ENCODE peak calls at places on chromosomes 3 and 15, in nine cellular contexts. V, G, Y, D, T, Q, O, M and B are unnamed samples.

GRCh38 chr3:63625161-63625560 is 27.3 kb upstream of the SNTN start:
- DNase-seq in V (no peak), G (no peak), Y (no peak), D (no peak), T (peak; percentile 59), Q (no peak), O (no peak), M (peak; percentile 95), B (no peak)

GRCh38 chr3:194046995-194047681 is 88.8 kb upstream of the HES1 start:
- DNase-seq in V (no peak), G (peak; percentile 78), Y (peak; percentile 80), D (no peak), T (no peak), Q (peak; percentile 74), O (peak; percentile 80), M (no peak), B (no peak)

GRCh38 chr3:177361042-177361938 is 164.0 kb upstream of the TBL1XR1 start:
- DNase-seq in V (no peak), G (no peak), Y (peak; percentile 79), D (no peak), T (no peak), Q (peak; percentile 70), O (no peak), M (no peak), B (peak; percentile 22)

GRCh38 chr15:49273734-49274318 is 103.8 kb downstream of the GALK2 start:
- DNase-seq in V (no peak), G (no peak), Y (no peak), D (no peak), T (no peak), Q (no peak), O (no peak), M (peak; percentile 13), B (no peak)

GRCh38 chr15:50909044-50909342 is 510 bp downstream of the AP4E1 start:
- DNase-seq in V (peak; percentile 52), G (no peak), Y (no peak), D (no peak), T (no peak), Q (no peak), O (no peak), M (peak; percentile 26), B (no peak)

GRCh38 chr3:24088782-24089181 is 143.7 kb downstream of the NR1D2 start:
- DNase-seq in V (peak; percentile 63), G (no peak), Y (peak; percentile 10), D (peak; percentile 43), T (no peak), Q (no peak), O (no peak), M (peak; percentile 43), B (peak; percentile 51)

GRCh38 chr3:120673116-120673515 is 8.9 kb downstream of the HGD start:
- DNase-seq in V (no peak), G (no peak), Y (no peak), D (no peak), T (no peak), Q (no peak), O (no peak), M (no peak), B (no peak)

GRCh38 chr3:100602506-100603444 is 6.6 kb upstream of the ADGRG7 start:
- DNase-seq in V (no peak), G (no peak), Y (no peak), D (peak; percentile 76), T (no peak), Q (no peak), O (no peak), M (peak; percentile 26), B (no peak)

GRCh38 chr15:48645558-48646330 is at the start of gene FBN1:
- DNase-seq in V (peak; percentile 86), G (peak; percentile 47), Y (peak; percentile 44), D (peak; percentile 90), T (peak; percentile 93), Q (peak; percentile 84), O (peak; percentile 90), M (peak; percentile 95), B (peak; percentile 87)

GRCh38 chr3:128313936-128314335 is 152.8 kb downstream of the DNAJB8 start:
- DNase-seq in V (no peak), G (no peak), Y (no peak), D (no peak), T (no peak), Q (no peak), O (no peak), M (no peak), B (no peak)

GRCh38 chr3:19937459-19938362 is 3.7 kb upstream of the EFHB start:
- DNase-seq in V (peak; percentile 18), G (no peak), Y (no peak), D (no peak), T (no peak), Q (no peak), O (no peak), M (peak; percentile 59), B (no peak)

GRCh38 chr15:75684648-75685047 is 28.0 kb downstream of the CSPG4 start:
- DNase-seq in V (no peak), G (no peak), Y (peak; percentile 38), D (no peak), T (no peak), Q (no peak), O (no peak), M (no peak), B (no peak)

GRCh38 chr15:53359038-53359437 is 400.4 kb downstream of the WDR72 start:
- DNase-seq in V (no peak), G (no peak), Y (no peak), D (no peak), T (no peak), Q (no peak), O (no peak), M (no peak), B (no peak)

GRCh38 chr15:28921925-28922711 is 36.3 kb downstream of the APBA2 start:
- DNase-seq in V (peak; percentile 72), G (no peak), Y (no peak), D (peak; percentile 77), T (no peak), Q (peak; percentile 14), O (peak; percentile 55), M (no peak), B (peak; percentile 88)

GRCh38 chr15:80849308-80849707 is 70.1 kb downstream of the CEMIP start:
- DNase-seq in V (no peak), G (no peak), Y (no peak), D (no peak), T (no peak), Q (peak; percentile 74), O (no peak), M (peak; percentile 90), B (no peak)

GRCh38 chr3:157204431-157204830 is 44.5 kb upstream of the CCNL1 start:
- DNase-seq in V (peak; percentile 54), G (no peak), Y (peak; percentile 36), D (no peak), T (no peak), Q (no peak), O (no peak), M (peak; percentile 85), B (no peak)

GRCh38 chr15:31856581-31856980 is 173.7 kb upstream of the CHRNA7 start:
- DNase-seq in V (no peak), G (no peak), Y (no peak), D (no peak), T (no peak), Q (no peak), O (no peak), M (no peak), B (no peak)

GRCh38 chr15:58457466-58457965 is 25.7 kb downstream of the LIPC start:
- DNase-seq in V (no peak), G (no peak), Y (peak; percentile 88), D (no peak), T (peak; percentile 75), Q (no peak), O (no peak), M (peak; percentile 71), B (no peak)

GRCh38 chr3:42668793-42669217 is 15.3 kb downstream of the ZBTB47 start:
- DNase-seq in V (no peak), G (no peak), Y (no peak), D (no peak), T (no peak), Q (no peak), O (peak; percentile 62), M (peak; percentile 36), B (peak; percentile 5)

GRCh38 chr3:156678216-156678615 is 3.8 kb downstream of the TIPARP start:
- DNase-seq in V (no peak), G (no peak), Y (no peak), D (no peak), T (no peak), Q (no peak), O (no peak), M (no peak), B (no peak)

GRCh38 chr15:73338058-73338457 is 30.7 kb downstream of the HCN4 start:
- DNase-seq in V (no peak), G (no peak), Y (no peak), D (no peak), T (no peak), Q (no peak), O (no peak), M (no peak), B (no peak)

GRCh38 chr15:93703092-93703785 is 528.1 kb upstream of the MCTP2 start:
- DNase-seq in V (no peak), G (no peak), Y (no peak), D (no peak), T (no peak), Q (no peak), O (no peak), M (no peak), B (no peak)

GRCh38 chr3:98512576-98512975 is 10.1 kb downstream of the CLDND1 start:
- DNase-seq in V (no peak), G (no peak), Y (no peak), D (no peak), T (no peak), Q (no peak), O (no peak), M (no peak), B (no peak)

GRCh38 chr3:141127344-141128125 is 76.4 kb downstream of the SPSB4 start:
- DNase-seq in V (no peak), G (no peak), Y (no peak), D (no peak), T (no peak), Q (no peak), O (no peak), M (no peak), B (no peak)
- H3K4me3 ChIP-seq in V (no peak overlapping the region), G (no peak overlapping the region), Y (no peak overlapping the region), D (no peak overlapping the region), T (no peak overlapping the region), Q (no peak overlapping the region), O (no peak overlapping the region), M (no peak overlapping the region), B (no peak overlapping the region)

GRCh38 chr3:169148448-169149348 is 514.8 kb downstream of the MECOM start:
- DNase-seq in V (peak; percentile 48), G (no peak), Y (no peak), D (no peak), T (no peak), Q (no peak), O (no peak), M (peak; percentile 71), B (no peak)
- H3K4me3 ChIP-seq in V (peak overlapping the region; percentile 73), G (peak overlapping the region; percentile 19), Y (no peak overlapping the region), D (peak overlapping the region; percentile 82), T (no peak overlapping the region), Q (peak overlapping the region; percentile 85), O (no peak overlapping the region), M (peak overlapping the region; percentile 54), B (peak overlapping the region; percentile 48)

GRCh38 chr3:46926871-46927717 is 49.5 kb downstream of the CCDC12 start:
- DNase-seq in V (no peak), G (peak; percentile 42), Y (peak; percentile 92), D (no peak), T (no peak), Q (no peak), O (peak; percentile 61), M (no peak), B (no peak)
- H3K4me3 ChIP-seq in V (no peak overlapping the region), G (no peak overlapping the region), Y (peak overlapping the region; percentile 2), D (no peak overlapping the region), T (no peak overlapping the region), Q (no peak overlapping the region), O (no peak overlapping the region), M (no peak overlapping the region), B (no peak overlapping the region)

GRCh38 chr15:69648215-69648614 is 195.6 kb downstream of the RPLP1 start:
- DNase-seq in V (peak; percentile 56), G (no peak), Y (no peak), D (peak; percentile 72), T (peak; percentile 39), Q (no peak), O (peak; percentile 45), M (no peak), B (peak; percentile 66)
- H3K4me3 ChIP-seq in V (no peak overlapping the region), G (no peak overlapping the region), Y (no peak overlapping the region), D (no peak overlapping the region), T (no peak overlapping the region), Q (no peak overlapping the region), O (no peak overlapping the region), M (no peak overlapping the region), B (no peak overlapping the region)